ENCODE peak calls at places on chromosomes 2 and 18, in five cellular contexts. J is fibroblast of mammary gland, T is right atrium auricular region, R is BJ, Y is BE2C. C is an unnamed sample.

GRCh38 chr18:35777042-35777441 is 195.4 kb upstream of the RMP24 start:
- DNase-seq in J (no peak), T (no peak), R (no peak), Y (peak), C (no peak)

GRCh38 chr2:73906847-73907505 is 14.2 kb downstream of the ACTG2 start:
- DNase-seq in J (no peak), T (no peak), R (no peak), Y (no peak), C (no peak)

GRCh38 chr2:144162652-144163051 is 357.3 kb downstream of the ZEB2 start:
- DNase-seq in J (no peak), T (no peak), R (no peak), Y (no peak), C (no peak)

GRCh38 chr2:49222975-49223528 is 68.7 kb upstream of the FSHR start:
- DNase-seq in J (no peak), T (no peak), R (no peak), Y (no peak), C (no peak)

GRCh38 chr2:96203130-96204028 is 5.2 kb downstream of the STARD7 start:
- DNase-seq in J (no peak), T (no peak), R (no peak), Y (no peak), C (no peak)

GRCh38 chr2:234206738-234207137 is 156.2 kb downstream of the SPP2 start:
- DNase-seq in J (no peak), T (no peak), R (no peak), Y (no peak), C (no peak)

GRCh38 chr2:28680657-28681056 is 71.0 kb upstream of the PPP1CB start:
- DNase-seq in J (no peak), T (no peak), R (no peak), Y (no peak), C (no peak)

GRCh38 chr2:206989306-206989705 is 50.0 kb downstream of the CPO start:
- DNase-seq in J (peak), T (no peak), R (no peak), Y (peak), C (no peak)

GRCh38 chr2:108354171-108354570 is 23.6 kb upstream of the SULT1C4 start:
- DNase-seq in J (no peak), T (no peak), R (no peak), Y (no peak), C (no peak)

GRCh38 chr2:55357907-55358306 is 61.7 kb downstream of the CCDC88A start:
- DNase-seq in J (peak), T (no peak), R (no peak), Y (no peak), C (peak)

GRCh38 chr2:22215517-22215916 is 1091.7 kb downstream of the TDRD15 start:
- DNase-seq in J (no peak), T (no peak), R (no peak), Y (no peak), C (no peak)

GRCh38 chr2:22221006-22221405 is 1097.2 kb downstream of the TDRD15 start:
- DNase-seq in J (no peak), T (no peak), R (no peak), Y (no peak), C (no peak)
- H3K4me3 ChIP-seq in J (no peak), T (no peak), R (no peak), Y (no peak), C (no peak)

GRCh38 chr2:168773128-168773527 is 29.3 kb upstream of the NOSTRIN start:
- DNase-seq in J (no peak), T (no peak), R (no peak), Y (no peak), C (no peak)

GRCh38 chr2:168770796-168771195 is 31.6 kb upstream of the NOSTRIN start:
- DNase-seq in J (no peak), T (no peak), R (no peak), Y (no peak), C (no peak)

GRCh38 chr2:168772704-168773103 is 29.7 kb upstream of the NOSTRIN start:
- DNase-seq in J (no peak), T (no peak), R (no peak), Y (no peak), C (no peak)

GRCh38 chr2:168775837-168776236 is 26.6 kb upstream of the NOSTRIN start:
- DNase-seq in J (no peak), T (no peak), R (no peak), Y (no peak), C (no peak)

GRCh38 chr2:168773719-168774521 is 28.5 kb upstream of the NOSTRIN start:
- DNase-seq in J (peak), T (peak), R (no peak), Y (peak), C (no peak)
- TF ChIP-seq CTCF in J (peak), T (peak), R (peak), Y (peak), C (peak)

DNA sequence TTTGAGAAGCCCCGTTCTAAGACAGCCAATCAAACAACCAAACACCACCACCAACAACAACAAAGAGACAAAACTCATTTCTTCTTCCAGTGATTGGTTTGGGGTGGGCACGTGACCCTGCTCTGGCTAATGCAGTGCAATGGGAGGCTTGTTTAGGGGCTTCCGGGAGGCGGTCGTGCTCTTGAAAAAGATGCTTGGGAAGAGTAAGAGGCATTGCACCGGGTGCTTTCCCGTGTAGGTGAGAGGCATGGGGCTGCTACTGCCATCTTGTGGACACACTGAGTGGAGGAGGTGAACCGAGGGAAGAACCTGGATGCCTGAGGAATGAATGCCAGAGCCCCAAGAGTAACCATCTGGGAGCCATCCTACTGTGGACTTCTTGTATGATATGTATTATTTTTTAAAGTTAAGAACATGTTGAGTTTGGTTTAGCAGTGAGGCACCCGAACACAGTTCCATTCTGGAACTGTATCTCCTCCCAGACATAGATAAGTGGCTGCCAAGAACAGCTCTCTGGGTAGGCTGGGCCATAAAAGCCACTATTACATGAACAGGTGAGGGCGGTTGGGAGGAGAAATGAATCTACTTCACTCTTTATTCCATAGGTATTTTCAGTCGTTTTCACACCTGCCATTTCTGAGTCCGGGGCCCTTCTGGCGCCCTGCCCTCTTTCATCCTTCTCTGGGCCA is 19.1 kb upstream of the ARHGAP25 start:
- DNase-seq in J (peak), T (no peak), R (no peak), Y (peak), C (no peak)
- H3K4me3 ChIP-seq in J (no peak), T (no peak), R (no peak), Y (no peak), C (no peak)

DNA sequence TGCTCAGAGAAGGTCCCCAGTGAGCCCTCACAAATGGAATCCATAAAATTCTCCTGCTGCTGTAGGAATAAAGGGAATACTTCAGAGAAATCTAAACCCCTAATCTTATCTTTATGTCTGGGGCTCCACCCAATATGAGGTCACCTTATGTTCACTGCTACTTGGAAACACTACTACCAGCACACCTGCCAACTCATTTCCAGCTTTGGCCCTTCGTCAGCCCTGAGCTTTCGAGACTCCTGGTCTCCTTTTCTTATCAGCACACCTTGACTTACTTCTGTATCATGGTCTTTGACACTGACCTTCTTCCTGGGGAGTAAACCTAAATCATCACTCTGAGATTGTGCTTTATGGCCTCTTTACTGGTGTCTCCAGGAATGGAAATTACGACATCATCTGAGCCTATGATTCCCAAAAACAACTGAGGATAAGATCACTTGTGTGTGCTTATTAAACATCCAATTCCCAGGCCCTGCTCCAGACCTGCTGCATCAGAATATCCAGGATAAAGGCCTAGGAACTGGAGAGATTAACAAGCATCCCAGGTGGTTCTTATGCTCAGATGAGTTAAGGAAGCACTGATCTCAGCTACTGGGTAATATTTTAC is 22.2 kb upstream of the ASNSD1 start:
- DNase-seq in J (no peak), T (no peak), R (no peak), Y (no peak), C (no peak)
- TF ChIP-seq CTCF in J (no peak), T (no peak), R (no peak), Y (no peak), C (no peak)

C was measured in AG04449.